ENCODE peak calls at places on chromosomes 7 and 10, in eight cellular contexts. One of them, this sample, is unnamed.

GRCh38 chr10:131131726-131132561 is 179.6 kb downstream of the TCERG1L start:
- DNase-seq in stimulated activated CD8-positive, alpha-beta memory T cell treated with anti-CD3 and anti-CD28 coated beads, Interleukin-15, amount 100 ng/mL, for 1 hour: no peak
- DNase-seq in AG04449: no peak
- DNase-seq in KBM-7: no peak
- DNase-seq in T-helper 9 cell: no peak
- DNase-seq in activated CD8-positive, alpha-beta memory T cell treated with anti-CD3 and anti-CD28 coated beads for 4 hours: no peak
- DNase-seq in substantia nigra: no peak
- DNase-seq in kidney glomerular epithelial cell: no peak
- DNase-seq in this sample: no peak

GRCh38 chr10:90458571-90458970 is 399.3 kb downstream of the HTR7 start:
- DNase-seq in T-helper 9 cell: no peak
- DNase-seq in activated CD8-positive, alpha-beta memory T cell treated with anti-CD3 and anti-CD28 coated beads for 4 hours: no peak
- DNase-seq in KBM-7: no peak
- DNase-seq in substantia nigra: no peak
- DNase-seq in stimulated activated CD8-positive, alpha-beta memory T cell treated with anti-CD3 and anti-CD28 coated beads, Interleukin-15, amount 100 ng/mL, for 1 hour: no peak
- DNase-seq in kidney glomerular epithelial cell: no peak
- DNase-seq in AG04449: no peak
- DNase-seq in this sample: no peak

GRCh38 chr10:115947104-115947503 is 325.9 kb downstream of the GFRA1 start:
- DNase-seq in T-helper 9 cell: no peak
- DNase-seq in kidney glomerular epithelial cell: peak; percentile 82
- DNase-seq in KBM-7: no peak
- DNase-seq in AG04449: no peak
- DNase-seq in activated CD8-positive, alpha-beta memory T cell treated with anti-CD3 and anti-CD28 coated beads for 4 hours: no peak
- DNase-seq in substantia nigra: no peak
- DNase-seq in stimulated activated CD8-positive, alpha-beta memory T cell treated with anti-CD3 and anti-CD28 coated beads, Interleukin-15, amount 100 ng/mL, for 1 hour: no peak
- DNase-seq in this sample: peak; percentile 67

GRCh38 chr7:18109762-18110161 is 82.1 kb upstream of the PRPS1L1 start:
- DNase-seq in AG04449: no peak
- DNase-seq in KBM-7: no peak
- DNase-seq in kidney glomerular epithelial cell: peak; percentile 32
- DNase-seq in T-helper 9 cell: no peak
- DNase-seq in activated CD8-positive, alpha-beta memory T cell treated with anti-CD3 and anti-CD28 coated beads for 4 hours: no peak
- DNase-seq in stimulated activated CD8-positive, alpha-beta memory T cell treated with anti-CD3 and anti-CD28 coated beads, Interleukin-15, amount 100 ng/mL, for 1 hour: no peak
- DNase-seq in substantia nigra: no peak
- DNase-seq in this sample: no peak

GRCh38 chr7:132817844-132818427 is 241.7 kb upstream of the PLXNA4 start:
- DNase-seq in substantia nigra: no peak
- DNase-seq in T-helper 9 cell: no peak
- DNase-seq in kidney glomerular epithelial cell: no peak
- DNase-seq in activated CD8-positive, alpha-beta memory T cell treated with anti-CD3 and anti-CD28 coated beads for 4 hours: no peak
- DNase-seq in AG04449: no peak
- DNase-seq in stimulated activated CD8-positive, alpha-beta memory T cell treated with anti-CD3 and anti-CD28 coated beads, Interleukin-15, amount 100 ng/mL, for 1 hour: no peak
- DNase-seq in KBM-7: no peak
- DNase-seq in this sample: no peak

GRCh38 chr7:152674860-152675760 is 831 bp downstream of the XRCC2 start:
- DNase-seq in substantia nigra: no peak
- DNase-seq in KBM-7: peak; percentile 71
- DNase-seq in stimulated activated CD8-positive, alpha-beta memory T cell treated with anti-CD3 and anti-CD28 coated beads, Interleukin-15, amount 100 ng/mL, for 1 hour: no peak
- DNase-seq in activated CD8-positive, alpha-beta memory T cell treated with anti-CD3 and anti-CD28 coated beads for 4 hours: no peak
- DNase-seq in AG04449: no peak
- DNase-seq in kidney glomerular epithelial cell: no peak
- DNase-seq in T-helper 9 cell: no peak
- DNase-seq in this sample: no peak

GRCh38 chr7:151822541-151823181 is 54.3 kb downstream of the PRKAG2 start:
- DNase-seq in AG04449: no peak
- DNase-seq in T-helper 9 cell: no peak
- DNase-seq in substantia nigra: no peak
- DNase-seq in KBM-7: no peak
- DNase-seq in kidney glomerular epithelial cell: no peak
- DNase-seq in stimulated activated CD8-positive, alpha-beta memory T cell treated with anti-CD3 and anti-CD28 coated beads, Interleukin-15, amount 100 ng/mL, for 1 hour: no peak
- DNase-seq in activated CD8-positive, alpha-beta memory T cell treated with anti-CD3 and anti-CD28 coated beads for 4 hours: no peak
- DNase-seq in this sample: no peak

GRCh38 chr7:117793496-117793895 is 79.7 kb downstream of the CTTNBP2 start:
- DNase-seq in AG04449: no peak
- DNase-seq in KBM-7: no peak
- DNase-seq in substantia nigra: no peak
- DNase-seq in stimulated activated CD8-positive, alpha-beta memory T cell treated with anti-CD3 and anti-CD28 coated beads, Interleukin-15, amount 100 ng/mL, for 1 hour: no peak
- DNase-seq in T-helper 9 cell: no peak
- DNase-seq in activated CD8-positive, alpha-beta memory T cell treated with anti-CD3 and anti-CD28 coated beads for 4 hours: no peak
- DNase-seq in kidney glomerular epithelial cell: peak; percentile 32
- DNase-seq in this sample: no peak

GRCh38 chr7:128944487-128945236 is 6.9 kb downstream of the IRF5 start:
- DNase-seq in AG04449: no peak
- DNase-seq in KBM-7: no peak
- DNase-seq in stimulated activated CD8-positive, alpha-beta memory T cell treated with anti-CD3 and anti-CD28 coated beads, Interleukin-15, amount 100 ng/mL, for 1 hour: no peak
- DNase-seq in substantia nigra: no peak
- DNase-seq in activated CD8-positive, alpha-beta memory T cell treated with anti-CD3 and anti-CD28 coated beads for 4 hours: no peak
- DNase-seq in kidney glomerular epithelial cell: no peak
- DNase-seq in T-helper 9 cell: no peak
- DNase-seq in this sample: no peak

GRCh38 chr10:129059977-129060376 is 407.1 kb upstream of the MGMT start:
- DNase-seq in kidney glomerular epithelial cell: no peak
- DNase-seq in substantia nigra: no peak
- DNase-seq in AG04449: no peak
- DNase-seq in T-helper 9 cell: no peak
- DNase-seq in KBM-7: no peak
- DNase-seq in activated CD8-positive, alpha-beta memory T cell treated with anti-CD3 and anti-CD28 coated beads for 4 hours: no peak
- DNase-seq in stimulated activated CD8-positive, alpha-beta memory T cell treated with anti-CD3 and anti-CD28 coated beads, Interleukin-15, amount 100 ng/mL, for 1 hour: no peak
- DNase-seq in this sample: no peak

GRCh38 chr7:66279912-66280311 is 74.8 kb downstream of the TPST1 start:
- DNase-seq in stimulated activated CD8-positive, alpha-beta memory T cell treated with anti-CD3 and anti-CD28 coated beads, Interleukin-15, amount 100 ng/mL, for 1 hour: no peak
- DNase-seq in KBM-7: no peak
- DNase-seq in T-helper 9 cell: no peak
- DNase-seq in activated CD8-positive, alpha-beta memory T cell treated with anti-CD3 and anti-CD28 coated beads for 4 hours: no peak
- DNase-seq in AG04449: no peak
- DNase-seq in substantia nigra: no peak
- DNase-seq in kidney glomerular epithelial cell: no peak
- DNase-seq in this sample: no peak

GRCh38 chr10:109851595-109851994 is 71.7 kb downstream of the XPNPEP1 start:
- DNase-seq in activated CD8-positive, alpha-beta memory T cell treated with anti-CD3 and anti-CD28 coated beads for 4 hours: no peak
- DNase-seq in substantia nigra: no peak
- DNase-seq in kidney glomerular epithelial cell: no peak
- DNase-seq in KBM-7: no peak
- DNase-seq in stimulated activated CD8-positive, alpha-beta memory T cell treated with anti-CD3 and anti-CD28 coated beads, Interleukin-15, amount 100 ng/mL, for 1 hour: no peak
- DNase-seq in T-helper 9 cell: no peak
- DNase-seq in AG04449: no peak
- DNase-seq in this sample: no peak

GRCh38 chr10:132604686-132605085 is 67.1 kb downstream of the INPP5A start:
- DNase-seq in KBM-7: no peak
- DNase-seq in kidney glomerular epithelial cell: no peak
- DNase-seq in AG04449: no peak
- DNase-seq in substantia nigra: no peak
- DNase-seq in stimulated activated CD8-positive, alpha-beta memory T cell treated with anti-CD3 and anti-CD28 coated beads, Interleukin-15, amount 100 ng/mL, for 1 hour: no peak
- DNase-seq in activated CD8-positive, alpha-beta memory T cell treated with anti-CD3 and anti-CD28 coated beads for 4 hours: no peak
- DNase-seq in T-helper 9 cell: no peak
- DNase-seq in this sample: no peak

GRCh38 chr10:127824826-127825225 is 67.9 kb downstream of the CLRN3 start:
- DNase-seq in KBM-7: no peak
- DNase-seq in substantia nigra: no peak
- DNase-seq in T-helper 9 cell: no peak
- DNase-seq in activated CD8-positive, alpha-beta memory T cell treated with anti-CD3 and anti-CD28 coated beads for 4 hours: no peak
- DNase-seq in stimulated activated CD8-positive, alpha-beta memory T cell treated with anti-CD3 and anti-CD28 coated beads, Interleukin-15, amount 100 ng/mL, for 1 hour: no peak
- DNase-seq in kidney glomerular epithelial cell: no peak
- DNase-seq in AG04449: no peak
- DNase-seq in this sample: no peak

GRCh38 chr7:106947244-106947728 is 82.2 kb downstream of the PIK3CG start:
- DNase-seq in activated CD8-positive, alpha-beta memory T cell treated with anti-CD3 and anti-CD28 coated beads for 4 hours: no peak
- DNase-seq in substantia nigra: peak; percentile 2
- DNase-seq in AG04449: peak; percentile 38
- DNase-seq in KBM-7: peak; percentile 75
- DNase-seq in kidney glomerular epithelial cell: peak; percentile 63
- DNase-seq in stimulated activated CD8-positive, alpha-beta memory T cell treated with anti-CD3 and anti-CD28 coated beads, Interleukin-15, amount 100 ng/mL, for 1 hour: no peak
- DNase-seq in T-helper 9 cell: peak; percentile 2
- DNase-seq in this sample: peak; percentile 42

GRCh38 chr10:31320598-31321211 is 1.7 kb downstream of the ZEB1 start:
- DNase-seq in substantia nigra: no peak
- DNase-seq in stimulated activated CD8-positive, alpha-beta memory T cell treated with anti-CD3 and anti-CD28 coated beads, Interleukin-15, amount 100 ng/mL, for 1 hour: no peak
- DNase-seq in KBM-7: peak; percentile 61
- DNase-seq in kidney glomerular epithelial cell: peak; percentile 42
- DNase-seq in AG04449: no peak
- DNase-seq in activated CD8-positive, alpha-beta memory T cell treated with anti-CD3 and anti-CD28 coated beads for 4 hours: no peak
- DNase-seq in T-helper 9 cell: peak; percentile 26
- DNase-seq in this sample: no peak

GRCh38 chr7:102318482-102318971 is 31.9 kb downstream of the SH2B2 start:
- DNase-seq in activated CD8-positive, alpha-beta memory T cell treated with anti-CD3 and anti-CD28 coated beads for 4 hours: no peak
- DNase-seq in stimulated activated CD8-positive, alpha-beta memory T cell treated with anti-CD3 and anti-CD28 coated beads, Interleukin-15, amount 100 ng/mL, for 1 hour: no peak
- DNase-seq in KBM-7: no peak
- DNase-seq in kidney glomerular epithelial cell: no peak
- DNase-seq in AG04449: no peak
- DNase-seq in substantia nigra: no peak
- DNase-seq in T-helper 9 cell: no peak
- DNase-seq in this sample: no peak

GRCh38 chr7:518630-519428 is 817 bp downstream of the PDGFA start:
- DNase-seq in substantia nigra: peak; percentile 69
- DNase-seq in T-helper 9 cell: no peak
- DNase-seq in activated CD8-positive, alpha-beta memory T cell treated with anti-CD3 and anti-CD28 coated beads for 4 hours: no peak
- DNase-seq in kidney glomerular epithelial cell: peak; percentile 59
- DNase-seq in stimulated activated CD8-positive, alpha-beta memory T cell treated with anti-CD3 and anti-CD28 coated beads, Interleukin-15, amount 100 ng/mL, for 1 hour: no peak
- DNase-seq in KBM-7: peak; percentile 71
- DNase-seq in AG04449: no peak
- DNase-seq in this sample: no peak

GRCh38 chr7:24201221-24201620 is 82.8 kb upstream of the NPY start:
- DNase-seq in KBM-7: no peak
- DNase-seq in kidney glomerular epithelial cell: no peak
- DNase-seq in substantia nigra: no peak
- DNase-seq in AG04449: no peak
- DNase-seq in stimulated activated CD8-positive, alpha-beta memory T cell treated with anti-CD3 and anti-CD28 coated beads, Interleukin-15, amount 100 ng/mL, for 1 hour: no peak
- DNase-seq in T-helper 9 cell: no peak
- DNase-seq in activated CD8-positive, alpha-beta memory T cell treated with anti-CD3 and anti-CD28 coated beads for 4 hours: no peak
- DNase-seq in this sample: no peak

GRCh38 chr10:114458955-114459354 is 54.7 kb upstream of the AFAP1L2 start:
- DNase-seq in activated CD8-positive, alpha-beta memory T cell treated with anti-CD3 and anti-CD28 coated beads for 4 hours: no peak
- DNase-seq in KBM-7: peak; percentile 66
- DNase-seq in stimulated activated CD8-positive, alpha-beta memory T cell treated with anti-CD3 and anti-CD28 coated beads, Interleukin-15, amount 100 ng/mL, for 1 hour: no peak
- DNase-seq in kidney glomerular epithelial cell: peak; percentile 3
- DNase-seq in T-helper 9 cell: no peak
- DNase-seq in AG04449: no peak
- DNase-seq in substantia nigra: no peak
- DNase-seq in this sample: no peak

GRCh38 chr10:22580711-22581110 is 133.7 kb downstream of the PIP4K2A start:
- DNase-seq in kidney glomerular epithelial cell: no peak
- DNase-seq in substantia nigra: no peak
- DNase-seq in activated CD8-positive, alpha-beta memory T cell treated with anti-CD3 and anti-CD28 coated beads for 4 hours: no peak
- DNase-seq in AG04449: no peak
- DNase-seq in KBM-7: no peak
- DNase-seq in T-helper 9 cell: no peak
- DNase-seq in stimulated activated CD8-positive, alpha-beta memory T cell treated with anti-CD3 and anti-CD28 coated beads, Interleukin-15, amount 100 ng/mL, for 1 hour: no peak
- DNase-seq in this sample: no peak

GRCh38 chr7:43700059-43700501 is 29.2 kb downstream of the COA1 start:
- DNase-seq in activated CD8-positive, alpha-beta memory T cell treated with anti-CD3 and anti-CD28 coated beads for 4 hours: no peak
- DNase-seq in KBM-7: peak; percentile 70
- DNase-seq in T-helper 9 cell: no peak
- DNase-seq in AG04449: no peak
- DNase-seq in stimulated activated CD8-positive, alpha-beta memory T cell treated with anti-CD3 and anti-CD28 coated beads, Interleukin-15, amount 100 ng/mL, for 1 hour: no peak
- DNase-seq in kidney glomerular epithelial cell: peak; percentile 41
- DNase-seq in substantia nigra: no peak
- DNase-seq in this sample: no peak

GRCh38 chr10:129104266-129105045 is 362.6 kb upstream of the MGMT start:
- DNase-seq in substantia nigra: no peak
- DNase-seq in T-helper 9 cell: no peak
- DNase-seq in stimulated activated CD8-positive, alpha-beta memory T cell treated with anti-CD3 and anti-CD28 coated beads, Interleukin-15, amount 100 ng/mL, for 1 hour: no peak
- DNase-seq in kidney glomerular epithelial cell: peak; percentile 3
- DNase-seq in AG04449: no peak
- DNase-seq in activated CD8-positive, alpha-beta memory T cell treated with anti-CD3 and anti-CD28 coated beads for 4 hours: no peak
- DNase-seq in KBM-7: no peak
- DNase-seq in this sample: no peak

GRCh38 chr10:31594331-31594880 is 275.4 kb downstream of the ZEB1 start:
- DNase-seq in T-helper 9 cell: no peak
- DNase-seq in KBM-7: no peak
- DNase-seq in activated CD8-positive, alpha-beta memory T cell treated with anti-CD3 and anti-CD28 coated beads for 4 hours: no peak
- DNase-seq in AG04449: no peak
- DNase-seq in stimulated activated CD8-positive, alpha-beta memory T cell treated with anti-CD3 and anti-CD28 coated beads, Interleukin-15, amount 100 ng/mL, for 1 hour: no peak
- DNase-seq in kidney glomerular epithelial cell: no peak
- DNase-seq in substantia nigra: no peak
- DNase-seq in this sample: no peak

GRCh38 chr7:112056409-112056808 is 149.8 kb downstream of the DOCK4 start:
- DNase-seq in T-helper 9 cell: no peak
- DNase-seq in kidney glomerular epithelial cell: peak; percentile 45
- DNase-seq in stimulated activated CD8-positive, alpha-beta memory T cell treated with anti-CD3 and anti-CD28 coated beads, Interleukin-15, amount 100 ng/mL, for 1 hour: no peak
- DNase-seq in substantia nigra: no peak
- DNase-seq in activated CD8-positive, alpha-beta memory T cell treated with anti-CD3 and anti-CD28 coated beads for 4 hours: no peak
- DNase-seq in AG04449: no peak
- DNase-seq in KBM-7: no peak
- DNase-seq in this sample: peak; percentile 73

GRCh38 chr7:37921340-37921805 is 933 bp downstream of the EPDR1 start:
- DNase-seq in activated CD8-positive, alpha-beta memory T cell treated with anti-CD3 and anti-CD28 coated beads for 4 hours: no peak
- DNase-seq in T-helper 9 cell: no peak
- DNase-seq in substantia nigra: peak; percentile 11
- DNase-seq in stimulated activated CD8-positive, alpha-beta memory T cell treated with anti-CD3 and anti-CD28 coated beads, Interleukin-15, amount 100 ng/mL, for 1 hour: no peak
- DNase-seq in KBM-7: peak; percentile 77
- DNase-seq in AG04449: no peak
- DNase-seq in kidney glomerular epithelial cell: peak; percentile 41
- DNase-seq in this sample: no peak

GRCh38 chr7:83791737-83792136 is 142.8 kb upstream of the SEMA3E start:
- DNase-seq in activated CD8-positive, alpha-beta memory T cell treated with anti-CD3 and anti-CD28 coated beads for 4 hours: no peak
- DNase-seq in kidney glomerular epithelial cell: no peak
- DNase-seq in stimulated activated CD8-positive, alpha-beta memory T cell treated with anti-CD3 and anti-CD28 coated beads, Interleukin-15, amount 100 ng/mL, for 1 hour: no peak
- DNase-seq in substantia nigra: no peak
- DNase-seq in AG04449: no peak
- DNase-seq in T-helper 9 cell: no peak
- DNase-seq in KBM-7: no peak
- DNase-seq in this sample: no peak

GRCh38 chr7:20268832-20269231 is 51.6 kb upstream of the MACC1 start:
- DNase-seq in T-helper 9 cell: no peak
- DNase-seq in kidney glomerular epithelial cell: no peak
- DNase-seq in substantia nigra: no peak
- DNase-seq in stimulated activated CD8-positive, alpha-beta memory T cell treated with anti-CD3 and anti-CD28 coated beads, Interleukin-15, amount 100 ng/mL, for 1 hour: no peak
- DNase-seq in activated CD8-positive, alpha-beta memory T cell treated with anti-CD3 and anti-CD28 coated beads for 4 hours: no peak
- DNase-seq in KBM-7: no peak
- DNase-seq in AG04449: no peak
- DNase-seq in this sample: no peak

GRCh38 chr10:101485681-101486554 is 102.1 kb downstream of the POLL start:
- DNase-seq in substantia nigra: no peak
- DNase-seq in kidney glomerular epithelial cell: no peak
- DNase-seq in stimulated activated CD8-positive, alpha-beta memory T cell treated with anti-CD3 and anti-CD28 coated beads, Interleukin-15, amount 100 ng/mL, for 1 hour: no peak
- DNase-seq in T-helper 9 cell: no peak
- DNase-seq in KBM-7: no peak
- DNase-seq in AG04449: no peak
- DNase-seq in activated CD8-positive, alpha-beta memory T cell treated with anti-CD3 and anti-CD28 coated beads for 4 hours: no peak
- DNase-seq in this sample: no peak

GRCh38 chr10:80168679-80169380 is 36.3 kb downstream of the PLAC9 start:
- DNase-seq in kidney glomerular epithelial cell: no peak
- DNase-seq in substantia nigra: no peak
- DNase-seq in T-helper 9 cell: peak; percentile 36
- DNase-seq in stimulated activated CD8-positive, alpha-beta memory T cell treated with anti-CD3 and anti-CD28 coated beads, Interleukin-15, amount 100 ng/mL, for 1 hour: no peak
- DNase-seq in activated CD8-positive, alpha-beta memory T cell treated with anti-CD3 and anti-CD28 coated beads for 4 hours: no peak
- DNase-seq in AG04449: no peak
- DNase-seq in KBM-7: no peak
- DNase-seq in this sample: no peak

GRCh38 chr10:89403043-89403442 is 10.6 kb downstream of the IFIT1 start:
- DNase-seq in substantia nigra: no peak
- DNase-seq in KBM-7: no peak
- DNase-seq in T-helper 9 cell: no peak
- DNase-seq in activated CD8-positive, alpha-beta memory T cell treated with anti-CD3 and anti-CD28 coated beads for 4 hours: no peak
- DNase-seq in stimulated activated CD8-positive, alpha-beta memory T cell treated with anti-CD3 and anti-CD28 coated beads, Interleukin-15, amount 100 ng/mL, for 1 hour: no peak
- DNase-seq in kidney glomerular epithelial cell: no peak
- DNase-seq in AG04449: no peak
- DNase-seq in this sample: no peak

GRCh38 chr7:69617364-69617763 is 19.1 kb downstream of the AUTS2 start:
- DNase-seq in substantia nigra: no peak
- DNase-seq in kidney glomerular epithelial cell: no peak
- DNase-seq in KBM-7: no peak
- DNase-seq in stimulated activated CD8-positive, alpha-beta memory T cell treated with anti-CD3 and anti-CD28 coated beads, Interleukin-15, amount 100 ng/mL, for 1 hour: no peak
- DNase-seq in T-helper 9 cell: no peak
- DNase-seq in AG04449: no peak
- DNase-seq in activated CD8-positive, alpha-beta memory T cell treated with anti-CD3 and anti-CD28 coated beads for 4 hours: no peak
- DNase-seq in this sample: no peak

GRCh38 chr10:14748471-14748870 is 26.2 kb downstream of the FAM107B start:
- DNase-seq in stimulated activated CD8-positive, alpha-beta memory T cell treated with anti-CD3 and anti-CD28 coated beads, Interleukin-15, amount 100 ng/mL, for 1 hour: no peak
- DNase-seq in KBM-7: no peak
- DNase-seq in activated CD8-positive, alpha-beta memory T cell treated with anti-CD3 and anti-CD28 coated beads for 4 hours: no peak
- DNase-seq in substantia nigra: no peak
- DNase-seq in T-helper 9 cell: no peak
- DNase-seq in kidney glomerular epithelial cell: no peak
- DNase-seq in AG04449: no peak
- DNase-seq in this sample: no peak

GRCh38 chr10:133272964-133273420 is 3.7 kb downstream of the ADAM8 start:
- DNase-seq in stimulated activated CD8-positive, alpha-beta memory T cell treated with anti-CD3 and anti-CD28 coated beads, Interleukin-15, amount 100 ng/mL, for 1 hour: no peak
- DNase-seq in KBM-7: no peak
- DNase-seq in kidney glomerular epithelial cell: no peak
- DNase-seq in AG04449: no peak
- DNase-seq in activated CD8-positive, alpha-beta memory T cell treated with anti-CD3 and anti-CD28 coated beads for 4 hours: no peak
- DNase-seq in T-helper 9 cell: no peak
- DNase-seq in substantia nigra: no peak
- DNase-seq in this sample: no peak

This sample was measured in epithelial cell of proximal tubule.